ENCODE peak calls at places on chromosomes 16 and 17, in four cellular contexts. One of them, this sample, is unnamed.

GRCh38 chr17:81249233-81250040 is 10.3 kb downstream of the NDUFAF8 start:
- DNase-seq in HepG2: peak
- DNase-seq in A549: peak
- DNase-seq in GM12878: no peak
- DNase-seq in this sample: no peak

GRCh38 chr17:63490321-63490720 is 13.5 kb downstream of the ACE start:
- DNase-seq in HepG2: no peak
- DNase-seq in A549: no peak
- DNase-seq in GM12878: no peak
- DNase-seq in this sample: no peak

GRCh38 chr16:61823326-61823725 is 212.9 kb downstream of the CDH8 start:
- DNase-seq in HepG2: no peak
- DNase-seq in A549: no peak
- DNase-seq in GM12878: no peak
- DNase-seq in this sample: no peak

GRCh38 chr17:36652716-36653115 is 51.3 kb downstream of the MRM1 start:
- DNase-seq in HepG2: no peak
- DNase-seq in A549: no peak
- DNase-seq in GM12878: no peak
- DNase-seq in this sample: no peak

GRCh38 chr16:64311241-64311640 is 810.6 kb downstream of the CDH11 start:
- DNase-seq in HepG2: no peak
- DNase-seq in A549: no peak
- DNase-seq in GM12878: no peak
- DNase-seq in this sample: no peak

GRCh38 chr16:3009568-3010390 is 2.9 kb upstream of the CLDN9 start:
- DNase-seq in HepG2: no peak
- DNase-seq in A549: no peak
- DNase-seq in GM12878: no peak
- DNase-seq in this sample: no peak

GRCh38 chr16:7334801-7335560 is 2.3 kb downstream of the RBFOX1 start:
- DNase-seq in HepG2: no peak
- DNase-seq in A549: no peak
- DNase-seq in GM12878: no peak
- DNase-seq in this sample: no peak

GRCh38 chr17:1839516-1839915 is 9.7 kb downstream of the RPA1 start:
- DNase-seq in HepG2: no peak
- DNase-seq in A549: no peak
- DNase-seq in GM12878: no peak
- DNase-seq in this sample: peak

GRCh38 chr17:66375121-66375520 is 72.7 kb downstream of the PRKCA start:
- DNase-seq in HepG2: no peak
- DNase-seq in A549: no peak
- DNase-seq in GM12878: no peak
- DNase-seq in this sample: no peak

GRCh38 chr17:15475620-15476354 is 8.4 kb upstream of the CDRT4 start:
- DNase-seq in HepG2: peak
- DNase-seq in A549: no peak
- DNase-seq in GM12878: no peak
- DNase-seq in this sample: no peak

GRCh38 chr17:70074991-70075390 is at the start of gene KCNJ16:
- DNase-seq in HepG2: no peak
- DNase-seq in A549: peak
- DNase-seq in GM12878: no peak
- DNase-seq in this sample: no peak

GRCh38 chr16:4529085-4530060 is 9.2 kb downstream of the CDIP1 start:
- DNase-seq in HepG2: no peak
- DNase-seq in A549: no peak
- DNase-seq in GM12878: peak
- DNase-seq in this sample: no peak

GRCh38 chr17:68993112-68993511 is 37.9 kb upstream of the ABCA8 start:
- DNase-seq in HepG2: no peak
- DNase-seq in A549: peak
- DNase-seq in GM12878: no peak
- DNase-seq in this sample: no peak

GRCh38 chr17:79548116-79548515 is 62.7 kb downstream of the RBFOX3 start:
- DNase-seq in HepG2: no peak
- DNase-seq in A549: no peak
- DNase-seq in GM12878: no peak
- DNase-seq in this sample: no peak

GRCh38 chr17:19338031-19338990 is 24.2 kb downstream of the B9D1 start:
- DNase-seq in HepG2: peak
- DNase-seq in A549: peak
- DNase-seq in GM12878: no peak
- DNase-seq in this sample: peak

GRCh38 chr16:58085584-58086251 is 43.5 kb downstream of the CFAP20 start:
- DNase-seq in HepG2: no peak
- DNase-seq in A549: no peak
- DNase-seq in GM12878: no peak
- DNase-seq in this sample: no peak

GRCh38 chr16:27973678-27974077 is 89.8 kb downstream of the GSG1L start:
- DNase-seq in HepG2: no peak
- DNase-seq in A549: no peak
- DNase-seq in GM12878: no peak
- DNase-seq in this sample: no peak

GRCh38 chr17:231191-231965 is 49.9 kb upstream of the DOC2B start:
- DNase-seq in HepG2: no peak
- DNase-seq in A549: no peak
- DNase-seq in GM12878: no peak
- DNase-seq in this sample: no peak

GRCh38 chr17:4509402-4509801 is 10.7 kb downstream of the SPNS2 start:
- DNase-seq in HepG2: no peak
- DNase-seq in A549: no peak
- DNase-seq in GM12878: peak
- DNase-seq in this sample: no peak

GRCh38 chr16:17416461-17417221 is 54.1 kb downstream of the XYLT1 start:
- DNase-seq in HepG2: no peak
- DNase-seq in A549: no peak
- DNase-seq in GM12878: peak
- DNase-seq in this sample: no peak

GRCh38 chr16:89502319-89502843 is 5.8 kb upstream of the SPG7 start:
- DNase-seq in HepG2: peak
- DNase-seq in A549: peak
- DNase-seq in GM12878: no peak
- DNase-seq in this sample: no peak

GRCh38 chr16:4828567-4829320 is 18.3 kb downstream of the GLYR1 start:
- DNase-seq in HepG2: no peak
- DNase-seq in A549: no peak
- DNase-seq in GM12878: no peak
- DNase-seq in this sample: no peak

GRCh38 chr17:81030726-81031570 is 4.0 kb upstream of the BAIAP2 start:
- DNase-seq in HepG2: peak
- DNase-seq in A549: no peak
- DNase-seq in GM12878: no peak
- DNase-seq in this sample: no peak

GRCh38 chr16:1491327-1491726 is 1.8 kb upstream of the TELO2 start:
- DNase-seq in HepG2: peak
- DNase-seq in A549: no peak
- DNase-seq in GM12878: no peak
- DNase-seq in this sample: no peak

GRCh38 chr17:65023791-65024190 is 32.7 kb downstream of the GNA13 start:
- DNase-seq in HepG2: no peak
- DNase-seq in A549: no peak
- DNase-seq in GM12878: no peak
- DNase-seq in this sample: no peak

GRCh38 chr16:88651276-88651988 is 579 bp upstream of the CYBA start:
- DNase-seq in HepG2: peak
- DNase-seq in A549: peak
- DNase-seq in GM12878: peak
- DNase-seq in this sample: peak

GRCh38 chr17:56260421-56260820 is 107.1 kb downstream of the ANKFN1 start:
- DNase-seq in HepG2: no peak
- DNase-seq in A549: no peak
- DNase-seq in GM12878: no peak
- DNase-seq in this sample: no peak

GRCh38 chr17:48577946-48578615 is at the start of gene HOXB4:
- DNase-seq in HepG2: no peak
- DNase-seq in A549: no peak
- DNase-seq in GM12878: peak
- DNase-seq in this sample: peak

GRCh38 chr16:11252482-11252931 is 3.5 kb downstream of the SOCS1 start:
- DNase-seq in HepG2: no peak
- DNase-seq in A549: no peak
- DNase-seq in GM12878: no peak
- DNase-seq in this sample: no peak

GRCh38 chr17:80362428-80363119 is 52.4 kb upstream of the ENDOV start:
- DNase-seq in HepG2: no peak
- DNase-seq in A549: no peak
- DNase-seq in GM12878: no peak
- DNase-seq in this sample: peak

GRCh38 chr17:60827920-60828319 is 150.3 kb downstream of the BCAS3 start:
- DNase-seq in HepG2: no peak
- DNase-seq in A549: no peak
- DNase-seq in GM12878: no peak
- DNase-seq in this sample: no peak
- TF ChIP-seq HDAC2 in HepG2: no peak
- TF ChIP-seq HDAC2 in A549: no peak
- TF ChIP-seq HDAC2 in GM12878: no peak
- TF ChIP-seq HDAC2 in this sample: no peak

DNA sequence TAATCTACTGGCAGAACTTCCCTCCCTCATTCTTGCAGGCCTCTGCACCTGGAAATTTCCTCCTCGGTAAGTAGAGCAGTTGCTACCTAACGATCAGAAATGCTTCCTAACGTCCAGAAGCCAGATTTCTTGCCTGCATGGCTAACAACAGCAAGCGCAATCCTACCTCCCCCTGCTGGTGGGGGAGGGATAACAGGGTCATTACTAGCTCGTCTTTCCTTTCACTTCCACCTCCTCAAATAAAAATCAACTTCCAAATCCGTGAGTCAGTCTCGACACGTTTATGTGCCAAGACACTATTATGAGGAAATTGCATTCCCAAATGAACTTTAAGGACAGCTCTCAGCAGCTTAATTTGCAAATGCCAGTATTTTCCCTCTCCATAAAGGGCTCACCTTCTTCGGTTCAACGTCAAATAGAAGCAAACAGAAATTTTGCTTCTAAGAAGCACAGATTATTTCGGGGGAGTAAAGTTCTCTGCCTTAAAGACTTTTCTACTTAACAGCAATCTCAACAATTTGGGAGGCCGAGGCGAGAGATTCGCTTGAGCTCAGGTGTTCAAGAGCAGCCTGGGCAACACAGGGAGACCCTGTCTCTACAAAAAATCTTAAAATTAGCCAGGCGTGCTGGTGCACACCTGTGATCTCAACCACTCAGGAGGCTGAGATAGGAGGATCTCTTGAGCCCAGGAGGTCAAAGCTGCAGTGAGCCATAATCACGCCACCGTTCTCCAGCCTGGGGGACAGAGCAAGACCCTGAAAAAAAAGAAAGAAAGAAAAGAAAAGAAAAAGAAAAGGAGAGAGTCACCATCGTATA is 188.6 kb upstream of the PSMD7 start:
- DNase-seq in HepG2: peak
- DNase-seq in A549: peak
- DNase-seq in GM12878: peak
- DNase-seq in this sample: peak
- TF ChIP-seq CHD4 in HepG2: no peak
- TF ChIP-seq CHD4 in A549: no peak
- TF ChIP-seq CHD4 in GM12878: no peak
- TF ChIP-seq CHD4 in this sample: no peak

GRCh38 chr17:57644311-57644710 is 100.8 kb downstream of the CCDC182 start:
- DNase-seq in HepG2: no peak
- DNase-seq in A549: no peak
- DNase-seq in GM12878: no peak
- DNase-seq in this sample: no peak
- TF ChIP-seq HDAC2 in HepG2: no peak
- TF ChIP-seq HDAC2 in A549: no peak
- TF ChIP-seq HDAC2 in GM12878: no peak
- TF ChIP-seq HDAC2 in this sample: no peak

DNA sequence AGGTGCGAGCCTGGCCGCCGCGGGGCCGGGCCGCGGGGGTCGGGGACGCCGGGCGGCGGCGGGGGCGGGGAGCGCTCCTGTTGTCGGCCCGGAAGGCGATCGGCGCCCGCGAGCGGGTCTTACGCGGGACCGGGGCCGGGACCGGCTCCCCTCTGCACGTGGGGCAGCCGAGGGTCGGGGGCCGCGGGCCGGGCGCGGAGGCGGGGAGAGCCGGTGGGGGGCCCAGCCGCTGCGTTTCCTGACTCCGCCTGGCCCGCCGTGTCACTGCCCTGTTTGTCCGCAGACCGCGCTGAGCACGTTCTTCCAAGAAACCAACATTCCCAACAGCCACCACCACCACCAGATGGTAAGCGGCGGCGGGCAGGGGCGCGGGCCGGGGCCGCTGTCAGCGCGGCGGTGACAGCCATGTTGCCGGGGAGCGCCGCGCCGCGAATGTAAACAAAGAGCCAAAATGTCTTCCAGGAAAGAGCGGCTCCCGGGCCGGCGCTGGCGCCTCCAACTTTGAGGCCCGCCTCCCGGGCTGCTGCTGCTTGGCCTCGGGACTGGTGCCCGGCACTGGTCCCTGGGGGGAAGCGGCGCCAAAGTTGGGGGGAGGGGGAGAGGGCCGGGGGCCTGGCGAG is 586 bp downstream of the UBALD2 start:
- DNase-seq in HepG2: no peak
- DNase-seq in A549: peak
- DNase-seq in GM12878: no peak
- DNase-seq in this sample: peak
- TF ChIP-seq CHD4 in HepG2: no peak
- TF ChIP-seq CHD4 in A549: no peak
- TF ChIP-seq CHD4 in GM12878: no peak
- TF ChIP-seq CHD4 in this sample: no peak

This sample was measured in K562.